ENCODE peak calls at places on chromosomes 6 and 20, in eight cellular contexts. One of them, this sample, is unnamed.

GRCh38 chr6:132085731-132086130 is 134.6 kb upstream of the CCN2 start:
- DNase-seq in HEK293T: no peak
- DNase-seq in EL: peak
- DNase-seq in Kasumi-1: no peak
- DNase-seq in heart left ventricle: no peak
- DNase-seq in stimulated activated naive CD4-positive, alpha-beta T cell: no peak
- DNase-seq in NCI-H510A treated with DMSO at 0.1 percent for 48 hours: no peak
- DNase-seq in Calu3: no peak
- DNase-seq in this sample: no peak

GRCh38 chr6:108556864-108557493 is 3.7 kb upstream of the FOXO3 start:
- DNase-seq in HEK293T: no peak
- DNase-seq in EL: peak
- DNase-seq in Kasumi-1: no peak
- DNase-seq in heart left ventricle: no peak
- DNase-seq in stimulated activated naive CD4-positive, alpha-beta T cell: no peak
- DNase-seq in NCI-H510A treated with DMSO at 0.1 percent for 48 hours: no peak
- DNase-seq in Calu3: no peak
- DNase-seq in this sample: no peak

GRCh38 chr20:25254986-25255680 is 7.2 kb downstream of the PYGB start:
- DNase-seq in HEK293T: no peak
- DNase-seq in EL: no peak
- DNase-seq in Kasumi-1: no peak
- DNase-seq in heart left ventricle: peak
- DNase-seq in stimulated activated naive CD4-positive, alpha-beta T cell: no peak
- DNase-seq in NCI-H510A treated with DMSO at 0.1 percent for 48 hours: no peak
- DNase-seq in Calu3: peak
- DNase-seq in this sample: no peak

GRCh38 chr6:112035446-112035845 is 18.5 kb upstream of the CCN6 start:
- DNase-seq in HEK293T: no peak
- DNase-seq in EL: no peak
- DNase-seq in Kasumi-1: no peak
- DNase-seq in heart left ventricle: no peak
- DNase-seq in stimulated activated naive CD4-positive, alpha-beta T cell: no peak
- DNase-seq in NCI-H510A treated with DMSO at 0.1 percent for 48 hours: no peak
- DNase-seq in Calu3: no peak
- DNase-seq in this sample: no peak

GRCh38 chr20:60306516-60306915 is 348.3 kb downstream of the CDH26 start:
- DNase-seq in HEK293T: no peak
- DNase-seq in EL: no peak
- DNase-seq in Kasumi-1: no peak
- DNase-seq in heart left ventricle: no peak
- DNase-seq in stimulated activated naive CD4-positive, alpha-beta T cell: no peak
- DNase-seq in NCI-H510A treated with DMSO at 0.1 percent for 48 hours: no peak
- DNase-seq in Calu3: no peak
- DNase-seq in this sample: no peak

GRCh38 chr6:156400487-156400886 is 376.7 kb upstream of the ARID1B start:
- DNase-seq in HEK293T: no peak
- DNase-seq in EL: no peak
- DNase-seq in Kasumi-1: no peak
- DNase-seq in heart left ventricle: no peak
- DNase-seq in stimulated activated naive CD4-positive, alpha-beta T cell: no peak
- DNase-seq in NCI-H510A treated with DMSO at 0.1 percent for 48 hours: no peak
- DNase-seq in Calu3: no peak
- DNase-seq in this sample: no peak

GRCh38 chr6:183668-184067 is 108.6 kb upstream of the DUSP22 start:
- DNase-seq in HEK293T: no peak
- DNase-seq in EL: no peak
- DNase-seq in Kasumi-1: no peak
- DNase-seq in heart left ventricle: no peak
- DNase-seq in stimulated activated naive CD4-positive, alpha-beta T cell: no peak
- DNase-seq in NCI-H510A treated with DMSO at 0.1 percent for 48 hours: no peak
- DNase-seq in Calu3: no peak
- DNase-seq in this sample: no peak

GRCh38 chr20:32508775-32509119 is 76.4 kb downstream of the NOL4L start:
- DNase-seq in HEK293T: no peak
- DNase-seq in EL: no peak
- DNase-seq in Kasumi-1: no peak
- DNase-seq in heart left ventricle: no peak
- DNase-seq in stimulated activated naive CD4-positive, alpha-beta T cell: no peak
- DNase-seq in NCI-H510A treated with DMSO at 0.1 percent for 48 hours: no peak
- DNase-seq in Calu3: no peak
- DNase-seq in this sample: no peak

GRCh38 chr20:63064310-63064709 is 57.5 kb upstream of the BHLHE23 start:
- DNase-seq in HEK293T: no peak
- DNase-seq in EL: no peak
- DNase-seq in Kasumi-1: no peak
- DNase-seq in heart left ventricle: no peak
- DNase-seq in stimulated activated naive CD4-positive, alpha-beta T cell: no peak
- DNase-seq in NCI-H510A treated with DMSO at 0.1 percent for 48 hours: no peak
- DNase-seq in Calu3: peak
- DNase-seq in this sample: no peak

GRCh38 chr6:169263374-169263773 is 9.7 kb upstream of the THBS2 start:
- DNase-seq in HEK293T: no peak
- DNase-seq in EL: no peak
- DNase-seq in Kasumi-1: no peak
- DNase-seq in heart left ventricle: no peak
- DNase-seq in stimulated activated naive CD4-positive, alpha-beta T cell: no peak
- DNase-seq in NCI-H510A treated with DMSO at 0.1 percent for 48 hours: no peak
- DNase-seq in Calu3: no peak
- DNase-seq in this sample: no peak

GRCh38 chr6:14119764-14120163 is 2.2 kb downstream of the CD83 start:
- DNase-seq in HEK293T: no peak
- DNase-seq in EL: peak
- DNase-seq in Kasumi-1: no peak
- DNase-seq in heart left ventricle: no peak
- DNase-seq in stimulated activated naive CD4-positive, alpha-beta T cell: no peak
- DNase-seq in NCI-H510A treated with DMSO at 0.1 percent for 48 hours: no peak
- DNase-seq in Calu3: no peak
- DNase-seq in this sample: no peak

GRCh38 chr20:5827098-5827853 is 77.1 kb downstream of the SHLD1 start:
- DNase-seq in HEK293T: no peak
- DNase-seq in EL: no peak
- DNase-seq in Kasumi-1: no peak
- DNase-seq in heart left ventricle: peak
- DNase-seq in stimulated activated naive CD4-positive, alpha-beta T cell: no peak
- DNase-seq in NCI-H510A treated with DMSO at 0.1 percent for 48 hours: no peak
- DNase-seq in Calu3: no peak
- DNase-seq in this sample: no peak

GRCh38 chr6:132919028-132919427 is 104.7 kb downstream of the RPS12 start:
- DNase-seq in HEK293T: no peak
- DNase-seq in EL: no peak
- DNase-seq in Kasumi-1: no peak
- DNase-seq in heart left ventricle: no peak
- DNase-seq in stimulated activated naive CD4-positive, alpha-beta T cell: no peak
- DNase-seq in NCI-H510A treated with DMSO at 0.1 percent for 48 hours: no peak
- DNase-seq in Calu3: no peak
- DNase-seq in this sample: no peak

GRCh38 chr20:11676618-11677289 is 240.9 kb upstream of the BTBD3 start:
- DNase-seq in HEK293T: peak
- DNase-seq in EL: peak
- DNase-seq in Kasumi-1: peak
- DNase-seq in heart left ventricle: peak
- DNase-seq in stimulated activated naive CD4-positive, alpha-beta T cell: no peak
- DNase-seq in NCI-H510A treated with DMSO at 0.1 percent for 48 hours: peak
- DNase-seq in Calu3: peak
- DNase-seq in this sample: no peak

GRCh38 chr6:167394330-167394729 is 69.4 kb downstream of the TTLL2 start:
- DNase-seq in HEK293T: no peak
- DNase-seq in EL: no peak
- DNase-seq in Kasumi-1: no peak
- DNase-seq in heart left ventricle: no peak
- DNase-seq in stimulated activated naive CD4-positive, alpha-beta T cell: no peak
- DNase-seq in NCI-H510A treated with DMSO at 0.1 percent for 48 hours: no peak
- DNase-seq in Calu3: no peak
- DNase-seq in this sample: no peak

GRCh38 chr6:71967436-71967835 is 81.1 kb downstream of the RIMS1 start:
- DNase-seq in HEK293T: no peak
- DNase-seq in EL: peak
- DNase-seq in Kasumi-1: no peak
- DNase-seq in heart left ventricle: no peak
- DNase-seq in stimulated activated naive CD4-positive, alpha-beta T cell: no peak
- DNase-seq in NCI-H510A treated with DMSO at 0.1 percent for 48 hours: no peak
- DNase-seq in Calu3: no peak
- DNase-seq in this sample: no peak

GRCh38 chr6:16319813-16320532 is 81.6 kb downstream of the GMPR start:
- DNase-seq in HEK293T: peak
- DNase-seq in EL: peak
- DNase-seq in Kasumi-1: peak
- DNase-seq in heart left ventricle: peak
- DNase-seq in stimulated activated naive CD4-positive, alpha-beta T cell: peak
- DNase-seq in NCI-H510A treated with DMSO at 0.1 percent for 48 hours: no peak
- DNase-seq in Calu3: peak
- DNase-seq in this sample: peak

GRCh38 chr20:4081396-4081795 is 66.0 kb upstream of the RNF24 start:
- DNase-seq in HEK293T: no peak
- DNase-seq in EL: no peak
- DNase-seq in Kasumi-1: no peak
- DNase-seq in heart left ventricle: no peak
- DNase-seq in stimulated activated naive CD4-positive, alpha-beta T cell: no peak
- DNase-seq in NCI-H510A treated with DMSO at 0.1 percent for 48 hours: no peak
- DNase-seq in Calu3: no peak
- DNase-seq in this sample: no peak

GRCh38 chr20:23132930-23133559 is 46.9 kb upstream of the CD93 start:
- DNase-seq in HEK293T: no peak
- DNase-seq in EL: no peak
- DNase-seq in Kasumi-1: no peak
- DNase-seq in heart left ventricle: peak
- DNase-seq in stimulated activated naive CD4-positive, alpha-beta T cell: no peak
- DNase-seq in NCI-H510A treated with DMSO at 0.1 percent for 48 hours: no peak
- DNase-seq in Calu3: no peak
- DNase-seq in this sample: no peak

GRCh38 chr6:125957845-125958244 is 1.3 kb downstream of the HINT3 start:
- DNase-seq in HEK293T: peak
- DNase-seq in EL: peak
- DNase-seq in Kasumi-1: peak
- DNase-seq in heart left ventricle: no peak
- DNase-seq in stimulated activated naive CD4-positive, alpha-beta T cell: no peak
- DNase-seq in NCI-H510A treated with DMSO at 0.1 percent for 48 hours: no peak
- DNase-seq in Calu3: peak
- DNase-seq in this sample: no peak

GRCh38 chr6:165685302-165685701 is 22.3 kb upstream of the PDE10A start:
- DNase-seq in HEK293T: no peak
- DNase-seq in EL: no peak
- DNase-seq in Kasumi-1: no peak
- DNase-seq in heart left ventricle: no peak
- DNase-seq in stimulated activated naive CD4-positive, alpha-beta T cell: no peak
- DNase-seq in NCI-H510A treated with DMSO at 0.1 percent for 48 hours: no peak
- DNase-seq in Calu3: no peak
- DNase-seq in this sample: no peak

GRCh38 chr6:129031051-129031599 is 148.2 kb downstream of the LAMA2 start:
- DNase-seq in HEK293T: no peak
- DNase-seq in EL: peak
- DNase-seq in Kasumi-1: no peak
- DNase-seq in heart left ventricle: no peak
- DNase-seq in stimulated activated naive CD4-positive, alpha-beta T cell: no peak
- DNase-seq in NCI-H510A treated with DMSO at 0.1 percent for 48 hours: no peak
- DNase-seq in Calu3: no peak
- DNase-seq in this sample: no peak

GRCh38 chr20:38838326-38838725 is 32.8 kb downstream of the PPP1R16B start:
- DNase-seq in HEK293T: no peak
- DNase-seq in EL: no peak
- DNase-seq in Kasumi-1: no peak
- DNase-seq in heart left ventricle: no peak
- DNase-seq in stimulated activated naive CD4-positive, alpha-beta T cell: no peak
- DNase-seq in NCI-H510A treated with DMSO at 0.1 percent for 48 hours: no peak
- DNase-seq in Calu3: no peak
- DNase-seq in this sample: no peak

GRCh38 chr6:22067127-22067526 is 229.7 kb downstream of the PRL start:
- DNase-seq in HEK293T: no peak
- DNase-seq in EL: no peak
- DNase-seq in Kasumi-1: no peak
- DNase-seq in heart left ventricle: no peak
- DNase-seq in stimulated activated naive CD4-positive, alpha-beta T cell: no peak
- DNase-seq in NCI-H510A treated with DMSO at 0.1 percent for 48 hours: no peak
- DNase-seq in Calu3: no peak
- DNase-seq in this sample: no peak

GRCh38 chr6:39884696-39885095 is 49.6 kb downstream of the MOCS1 start:
- DNase-seq in HEK293T: no peak
- DNase-seq in EL: peak
- DNase-seq in Kasumi-1: no peak
- DNase-seq in heart left ventricle: no peak
- DNase-seq in stimulated activated naive CD4-positive, alpha-beta T cell: no peak
- DNase-seq in NCI-H510A treated with DMSO at 0.1 percent for 48 hours: no peak
- DNase-seq in Calu3: no peak
- DNase-seq in this sample: no peak

GRCh38 chr20:49936153-49937022 is at the start of gene RNF114:
- DNase-seq in HEK293T: peak
- DNase-seq in EL: peak
- DNase-seq in Kasumi-1: peak
- DNase-seq in heart left ventricle: peak
- DNase-seq in stimulated activated naive CD4-positive, alpha-beta T cell: peak
- DNase-seq in NCI-H510A treated with DMSO at 0.1 percent for 48 hours: peak
- DNase-seq in Calu3: peak
- DNase-seq in this sample: peak

GRCh38 chr20:16542477-16542876 is 30.8 kb downstream of the KIF16B start:
- DNase-seq in HEK293T: no peak
- DNase-seq in EL: no peak
- DNase-seq in Kasumi-1: no peak
- DNase-seq in heart left ventricle: no peak
- DNase-seq in stimulated activated naive CD4-positive, alpha-beta T cell: no peak
- DNase-seq in NCI-H510A treated with DMSO at 0.1 percent for 48 hours: no peak
- DNase-seq in Calu3: no peak
- DNase-seq in this sample: no peak

GRCh38 chr6:113397229-113397628 is 459.9 kb upstream of the MARCKS start:
- DNase-seq in HEK293T: no peak
- DNase-seq in EL: peak
- DNase-seq in Kasumi-1: no peak
- DNase-seq in heart left ventricle: no peak
- DNase-seq in stimulated activated naive CD4-positive, alpha-beta T cell: no peak
- DNase-seq in NCI-H510A treated with DMSO at 0.1 percent for 48 hours: no peak
- DNase-seq in Calu3: no peak
- DNase-seq in this sample: no peak

GRCh38 chr6:3230275-3231212 is 3.1 kb upstream of the TUBB2B start:
- DNase-seq in HEK293T: no peak
- DNase-seq in EL: peak
- DNase-seq in Kasumi-1: no peak
- DNase-seq in heart left ventricle: no peak
- DNase-seq in stimulated activated naive CD4-positive, alpha-beta T cell: no peak
- DNase-seq in NCI-H510A treated with DMSO at 0.1 percent for 48 hours: peak
- DNase-seq in Calu3: no peak
- DNase-seq in this sample: no peak

GRCh38 chr6:15351631-15352030 is 105.8 kb downstream of the JARID2 start:
- DNase-seq in HEK293T: no peak
- DNase-seq in EL: peak
- DNase-seq in Kasumi-1: no peak
- DNase-seq in heart left ventricle: peak
- DNase-seq in stimulated activated naive CD4-positive, alpha-beta T cell: no peak
- DNase-seq in NCI-H510A treated with DMSO at 0.1 percent for 48 hours: peak
- DNase-seq in Calu3: no peak
- DNase-seq in this sample: no peak

GRCh38 chr20:19786311-19786710 is 28.3 kb downstream of the RIN2 start:
- DNase-seq in HEK293T: no peak
- DNase-seq in EL: peak
- DNase-seq in Kasumi-1: no peak
- DNase-seq in heart left ventricle: peak
- DNase-seq in stimulated activated naive CD4-positive, alpha-beta T cell: no peak
- DNase-seq in NCI-H510A treated with DMSO at 0.1 percent for 48 hours: peak
- DNase-seq in Calu3: no peak
- DNase-seq in this sample: no peak

GRCh38 chr20:12207875-12208274 is 290.2 kb downstream of the BTBD3 start:
- DNase-seq in HEK293T: peak
- DNase-seq in EL: peak
- DNase-seq in Kasumi-1: peak
- DNase-seq in heart left ventricle: no peak
- DNase-seq in stimulated activated naive CD4-positive, alpha-beta T cell: no peak
- DNase-seq in NCI-H510A treated with DMSO at 0.1 percent for 48 hours: no peak
- DNase-seq in Calu3: peak
- DNase-seq in this sample: no peak

GRCh38 chr6:163717106-163717764 is 302.7 kb downstream of the QKI start:
- DNase-seq in HEK293T: no peak
- DNase-seq in EL: no peak
- DNase-seq in Kasumi-1: no peak
- DNase-seq in heart left ventricle: no peak
- DNase-seq in stimulated activated naive CD4-positive, alpha-beta T cell: no peak
- DNase-seq in NCI-H510A treated with DMSO at 0.1 percent for 48 hours: no peak
- DNase-seq in Calu3: no peak
- DNase-seq in this sample: no peak

GRCh38 chr6:89494131-89494793 is 61.3 kb downstream of the ANKRD6 start:
- DNase-seq in HEK293T: peak
- DNase-seq in EL: no peak
- DNase-seq in Kasumi-1: peak
- DNase-seq in heart left ventricle: no peak
- DNase-seq in stimulated activated naive CD4-positive, alpha-beta T cell: no peak
- DNase-seq in NCI-H510A treated with DMSO at 0.1 percent for 48 hours: no peak
- DNase-seq in Calu3: no peak
- DNase-seq in this sample: no peak

This sample was measured in T-cell.